ENCODE peak calls at places on chromosomes 12 and 14, in five cellular contexts. X, A, R, L and C are unnamed samples. For H3K4me1 and H3K9me3, the result is how much of the 10 kb centered on the place peaks cover.

GRCh38 chr12:109892748-109893147 is 7.3 kb upstream of the TCHP start:
- DNase-seq in L (no peak), X (no peak), A (no peak), R (no peak), C (no peak)

GRCh38 chr12:112096070-112096469 is 12.5 kb downstream of the NAA25 start:
- DNase-seq in X (no peak), L (no peak), A (no peak), R (no peak), C (no peak)

GRCh38 chr12:6765634-6766581 is at the start of gene PTMS:
- DNase-seq in A (peak), R (peak), L (peak), X (peak), C (peak)

GRCh38 chr12:67797316-67797741 is 148.8 kb downstream of the DYRK2 start:
- DNase-seq in X (no peak), L (peak), R (no peak), A (no peak), C (no peak)

GRCh38 chr12:49644620-49644994 is 21.2 kb downstream of the PRPF40B start:
- DNase-seq in A (peak), X (peak), L (peak), R (peak), C (peak)

GRCh38 chr14:90556050-90556477 is 159.2 kb downstream of the CALM1 start:
- DNase-seq in X (peak), R (no peak), A (peak), L (no peak), C (no peak)

GRCh38 chr12:51943346-51943745 is 8.2 kb upstream of the ACVR1B start:
- DNase-seq in R (no peak), A (peak), X (peak), L (no peak), C (no peak)

GRCh38 chr12:24111591-24111990 is 162.1 kb upstream of the SOX5 start:
- DNase-seq in A (no peak), X (no peak), R (no peak), L (peak), C (no peak)

GRCh38 chr12:93802293-93802692 is 125.1 kb downstream of the CRADD start:
- DNase-seq in R (no peak), A (no peak), X (no peak), L (no peak), C (no peak)

GRCh38 chr14:92484132-92484823 is 29.3 kb upstream of the RIN3 start:
- DNase-seq in L (no peak), R (no peak), X (peak), A (no peak), C (no peak)

GRCh38 chr14:61280092-61280525 is 1.0 kb downstream of the TMEM30B start:
- DNase-seq in A (peak), R (no peak), L (no peak), X (peak), C (peak)

GRCh38 chr12:122126713-122127597 is 47.1 kb downstream of the IL31 start:
- DNase-seq in X (peak), A (peak), L (no peak), R (no peak), C (no peak)

GRCh38 chr12:6534914-6535696 is 788 bp downstream of the GAPDH start:
- DNase-seq in A (peak), R (peak), L (peak), X (peak), C (peak)

GRCh38 chr12:115135800-115136211 is 451.8 kb upstream of the TBX3 start:
- DNase-seq in R (no peak), A (no peak), L (peak), X (no peak), C (peak)

GRCh38 chr12:111404362-111405148 is 1.2 kb upstream of the SH2B3 start:
- DNase-seq in A (no peak), R (no peak), L (no peak), X (peak), C (no peak)

GRCh38 chr14:23930742-23931141 is 22.8 kb upstream of the DHRS4 start:
- DNase-seq in R (no peak), A (no peak), X (no peak), L (peak), C (no peak)

GRCh38 chr12:95216704-95217376 is 427 bp downstream of the FGD6 start:
- DNase-seq in A (no peak), X (no peak), L (no peak), R (no peak), C (no peak)

GRCh38 chr12:106084048-106084671 is 54.6 kb downstream of the NUAK1 start:
- DNase-seq in X (peak), L (peak), A (no peak), R (no peak), C (no peak)

GRCh38 chr12:50505945-50506344 is 1.2 kb downstream of the DIP2B start:
- DNase-seq in X (no peak), A (no peak), L (no peak), R (no peak), C (no peak)

GRCh38 chr12:74365178-74365964 is 172.3 kb upstream of the ATXN7L3B start:
- DNase-seq in A (no peak), X (peak), L (peak), R (peak), C (no peak)

GRCh38 chr12:25553083-25553482 is at the start of gene LMNTD1:
- DNase-seq in R (no peak), A (no peak), X (no peak), L (peak), C (no peak)

GRCh38 chr14:92937229-92937937 is 14.4 kb downstream of the CHGA start:
- DNase-seq in A (no peak), X (no peak), L (no peak), R (no peak), C (no peak)

GRCh38 chr14:73393375-73393774 is 65.0 kb downstream of the NUMB start:
- DNase-seq in A (no peak), L (no peak), X (no peak), R (no peak), C (no peak)

GRCh38 chr14:94545131-94545841 is 16.0 kb upstream of the SERPINA4 start:
- DNase-seq in R (no peak), X (peak), L (no peak), A (no peak), C (no peak)

GRCh38 chr12:69502342-69503081 is 32.3 kb downstream of the FRS2 start:
- DNase-seq in L (no peak), R (no peak), A (no peak), X (no peak), C (no peak)

GRCh38 chr12:84757978-84758377 is 154.6 kb downstream of the SLC6A15 start:
- DNase-seq in A (no peak), X (no peak), L (peak), R (no peak), C (no peak)

GRCh38 chr12:101361455-101361854 is 46.1 kb downstream of the ARL1 start:
- DNase-seq in L (no peak), X (no peak), R (no peak), A (no peak), C (no peak)

GRCh38 chr12:122227341-122227740 is 1.5 kb upstream of the DIABLO start:
- DNase-seq in X (no peak), A (no peak), L (no peak), R (peak), C (no peak)

GRCh38 chr12:4956054-4956453 is 46.3 kb downstream of the KCNA1 start:
- DNase-seq in X (no peak), A (no peak), L (no peak), R (no peak), C (no peak)

GRCh38 chr14:88870777-88871176 is 46.3 kb downstream of the TTC8 start:
- DNase-seq in X (no peak), A (no peak), R (no peak), L (no peak), C (no peak)

GRCh38 chr12:14514154-14514842 is 53.4 kb downstream of the PLBD1 start:
- DNase-seq in L (peak), A (peak), R (no peak), X (peak), C (no peak)

DNA sequence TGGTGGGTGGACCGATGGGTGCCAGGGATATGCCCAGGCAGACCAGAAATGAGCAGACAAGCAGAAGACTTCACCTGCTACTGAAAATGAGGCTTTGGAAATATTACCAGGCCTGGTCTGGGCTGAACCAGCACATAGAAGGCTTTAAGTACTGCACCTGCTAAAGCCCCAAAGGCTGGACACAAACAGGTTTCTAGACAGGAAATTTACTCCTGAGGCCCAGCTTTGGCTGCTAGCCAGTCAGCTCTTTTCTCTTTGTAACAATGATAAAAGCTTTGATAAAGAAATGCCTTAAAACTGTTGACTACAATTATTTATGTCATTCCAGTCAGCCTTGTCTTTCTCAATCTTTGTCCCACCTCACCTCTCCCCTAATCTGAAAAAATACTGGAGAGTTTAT is 228.8 kb upstream of the EGLN3 start:
- DNase-seq in X (no peak), A (peak), R (no peak), L (no peak), C (no peak)
- H3K4me1 ChIP-seq in X (under half), A (under half), R (under half), L (under half), C (under half)

GRCh38 chr12:96719671-96720362 is 187.2 kb upstream of the NEDD1 start:
- DNase-seq in R (no peak), X (no peak), A (no peak), L (peak), C (no peak)

DNA sequence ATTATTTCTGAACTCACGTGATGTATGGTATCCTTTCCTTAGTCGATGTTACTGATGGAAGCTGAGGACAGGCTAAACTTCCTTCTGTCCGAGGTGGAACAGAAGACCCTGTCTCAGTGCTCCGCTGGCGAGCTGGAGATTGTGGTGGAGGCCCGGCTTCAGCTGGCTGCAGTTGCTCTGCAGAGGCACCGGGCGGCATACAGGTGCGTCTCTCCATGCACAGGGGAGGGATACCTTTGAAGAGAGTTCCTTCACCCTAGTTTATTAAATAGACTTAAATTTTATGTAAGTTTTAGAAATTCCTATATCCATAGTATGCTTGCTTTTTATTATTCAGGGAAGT is 186.7 kb upstream of the NEDD1 start:
- DNase-seq in X (peak), R (no peak), A (no peak), L (no peak), C (no peak)
- TF ChIP-seq CTCF in X (peak), R (no peak), A (no peak), L (no peak), C (no peak)

GRCh38 chr14:105838107-105838506 is 311.7 kb downstream of the TMEM121 start:
- DNase-seq in A (no peak), R (no peak), X (no peak), L (no peak), C (no peak)

GRCh38 chr14:105837349-105838063 is 311.1 kb downstream of the TMEM121 start:
- DNase-seq in R (no peak), A (no peak), L (no peak), X (no peak), C (no peak)

GRCh38 chr14:105836160-105836559 is 309.8 kb downstream of the TMEM121 start:
- DNase-seq in A (no peak), R (no peak), L (no peak), X (no peak), C (no peak)

GRCh38 chr14:105838591-105839424 is 312.4 kb downstream of the TMEM121 start:
- DNase-seq in A (no peak), R (no peak), L (no peak), X (no peak), C (peak)

DNA sequence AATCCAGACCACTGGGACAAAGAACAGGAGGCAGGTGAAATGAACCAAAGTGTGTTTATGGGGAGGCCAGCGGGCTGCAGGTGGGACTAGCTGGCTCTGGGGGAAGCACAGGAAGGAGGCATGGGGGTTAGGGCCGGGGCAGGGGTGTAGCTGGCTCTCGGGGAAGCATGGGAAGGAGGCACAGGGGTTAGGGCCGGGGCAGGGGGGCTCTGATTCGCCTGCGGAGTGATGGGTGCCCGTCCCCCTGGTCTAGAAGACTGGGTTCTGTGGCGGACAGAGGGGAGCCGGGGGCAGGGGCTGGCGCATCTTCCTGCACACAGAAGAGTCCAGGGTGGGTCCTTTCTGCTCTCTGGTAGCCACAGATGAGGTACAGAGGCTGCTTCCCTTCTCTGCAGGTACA is 310.3 kb downstream of the TMEM121 start:
- DNase-seq in X (no peak), R (no peak), A (no peak), L (no peak), C (no peak)
- H3K9me3 ChIP-seq in X (half or more), R (under half), A (under half), L (half or more), C (under half)

GRCh38 chr14:102915292-102916110 is 7.0 kb upstream of the AMN start:
- DNase-seq in L (no peak), A (no peak), X (no peak), R (no peak), C (peak)

GRCh38 chr14:102914474-102915291 is 7.8 kb upstream of the AMN start:
- DNase-seq in X (no peak), A (no peak), L (no peak), R (no peak), C (no peak)

GRCh38 chr14:102917469-102918211 is 4.8 kb upstream of the AMN start:
- DNase-seq in A (peak), X (peak), R (peak), L (peak), C (no peak)

GRCh38 chr14:102917056-102917385 is 5.4 kb upstream of the AMN start:
- DNase-seq in L (no peak), R (no peak), X (no peak), A (no peak), C (no peak)

GRCh38 chr14:102916347-102917055 is 6.0 kb upstream of the AMN start:
- DNase-seq in L (no peak), R (no peak), X (no peak), A (no peak), C (no peak)
- H3K4me1 ChIP-seq in L (under half), R (under half), X (under half), A (under half), C (under half)

GRCh38 chr14:74821267-74821915 is 54.6 kb downstream of the PROX2 start:
- DNase-seq in X (no peak), L (no peak), A (no peak), R (no peak), C (no peak)

GRCh38 chr14:74825008-74825407 is 50.9 kb downstream of the PROX2 start:
- DNase-seq in A (no peak), R (no peak), L (peak), X (no peak), C (no peak)

GRCh38 chr14:74829238-74829637 is 46.7 kb downstream of the PROX2 start:
- DNase-seq in X (no peak), L (no peak), A (no peak), R (no peak), C (no peak)

GRCh38 chr14:74826574-74826973 is 49.4 kb downstream of the PROX2 start:
- DNase-seq in L (no peak), X (peak), R (no peak), A (no peak), C (no peak)
- TF ChIP-seq CTCF in L (no peak), X (no peak), R (no peak), A (no peak), C (no peak)

DNA sequence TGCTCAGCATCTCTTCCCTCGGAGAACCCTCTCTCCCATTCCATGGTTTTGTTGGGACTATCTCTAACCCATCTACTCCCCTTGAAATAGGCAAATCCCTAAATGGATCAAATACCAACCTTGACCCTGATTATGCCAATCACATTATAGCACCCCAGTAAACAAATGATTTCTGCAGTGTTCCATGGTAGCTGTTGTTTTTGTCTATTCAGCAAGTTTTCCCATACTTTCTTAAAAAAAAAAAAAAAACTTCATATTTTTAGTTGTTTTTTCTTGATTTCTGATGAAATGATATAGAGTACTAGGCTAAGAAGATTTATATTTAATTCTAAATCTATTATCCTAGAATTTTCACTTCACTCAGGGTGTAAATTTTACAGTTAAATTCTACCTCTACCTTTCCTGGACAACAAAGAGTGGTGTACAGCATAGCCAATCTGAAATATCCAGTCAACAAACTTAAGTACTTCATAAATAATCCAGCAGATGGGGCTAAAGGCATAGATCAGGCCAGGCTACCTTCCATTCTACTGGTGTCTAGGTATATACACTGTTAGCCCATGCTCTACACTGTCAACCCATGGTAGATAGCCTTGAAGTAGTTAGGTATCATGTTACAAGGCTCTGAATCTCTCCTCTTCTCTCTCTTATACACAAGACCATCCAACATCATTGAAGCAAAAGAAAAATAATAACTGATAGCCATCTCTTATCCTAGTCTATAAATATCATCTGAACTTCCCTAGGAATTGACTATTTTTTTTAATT is 82.2 kb downstream of the PLEKHG7 start:
- DNase-seq in L (peak), R (no peak), A (no peak), X (peak), C (no peak)
- H3K9me3 ChIP-seq in L (under half), R (under half), A (under half), X (under half), C (under half)

GRCh38 chr12:55712154-55712553 is 3.7 kb upstream of the BLOC1S1 start:
- DNase-seq in A (no peak), X (no peak), L (no peak), R (no peak), C (no peak)

GRCh38 chr12:55712700-55713415 is 3.0 kb upstream of the BLOC1S1 start:
- DNase-seq in L (no peak), A (no peak), X (no peak), R (no peak), C (no peak)

GRCh38 chr12:55715169-55715764 is 579 bp upstream of the BLOC1S1 start:
- DNase-seq in R (no peak), L (no peak), A (no peak), X (no peak), C (no peak)

GRCh38 chr12:55715833-55716581 is at the start of gene BLOC1S1:
- DNase-seq in L (peak), X (peak), A (peak), R (peak), C (peak)

DNA sequence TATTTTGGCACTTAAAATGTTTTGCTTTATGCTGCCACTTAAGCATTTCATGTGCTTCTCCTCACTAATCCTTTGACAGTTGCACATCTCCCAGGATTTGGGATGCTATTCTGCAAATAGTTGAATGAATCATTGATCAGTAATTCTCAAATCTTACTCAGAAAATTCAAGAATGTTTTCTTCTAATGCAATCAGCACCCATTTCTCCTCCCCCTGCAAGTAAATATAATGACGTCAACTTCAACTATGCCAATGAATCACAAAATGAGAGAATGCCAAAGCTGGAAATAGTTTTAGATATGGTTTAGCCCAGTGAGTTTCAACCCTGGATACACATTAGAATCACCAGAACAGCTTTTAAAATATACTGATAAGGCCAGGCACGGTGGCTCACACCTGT is 2.1 kb upstream of the BLOC1S1 start:
- DNase-seq in X (no peak), R (no peak), L (peak), A (no peak), C (no peak)
- H3K4me1 ChIP-seq in X (under half), R (under half), L (under half), A (half or more), C (under half)

DNA sequence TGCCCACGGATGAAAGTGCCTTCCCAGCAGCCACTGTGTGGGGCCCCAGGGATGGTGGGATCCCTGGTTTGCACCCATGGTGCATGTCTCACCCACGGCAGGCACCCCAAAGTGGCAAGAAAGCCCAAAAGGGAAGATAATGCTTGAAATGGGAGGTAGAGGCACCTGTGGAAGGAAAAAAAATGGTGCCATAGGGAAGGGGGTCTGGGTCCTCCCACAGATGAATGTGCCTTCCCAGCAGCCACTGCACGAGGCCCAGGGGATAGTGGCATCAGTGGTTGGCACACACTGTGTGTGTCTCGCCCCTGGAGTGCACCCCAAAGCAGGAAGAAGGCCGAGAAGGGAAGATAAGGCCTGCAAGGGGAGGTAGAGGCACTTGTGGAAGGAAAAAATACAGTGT is 264.2 kb downstream of the ALG10 start:
- DNase-seq in A (peak), L (no peak), R (no peak), X (no peak), C (peak)
- TF ChIP-seq CTCF in A (no peak), L (no peak), R (no peak), X (no peak), C (no peak)

GRCh38 chr14:45785240-45785639 is 532.2 kb upstream of the MIS18BP1 start:
- DNase-seq in A (peak), L (no peak), R (no peak), X (no peak), C (no peak)
- H3K9me3 ChIP-seq in A (under half), L (under half), R (under half), X (half or more), C (under half)

GRCh38 chr14:65332141-65332871 is 80.2 kb upstream of the FUT8 start:
- DNase-seq in L (no peak), R (no peak), A (no peak), X (no peak), C (no peak)
- H3K4me1 ChIP-seq in L (under half), R (under half), A (half or more), X (under half), C (under half)